ENCODE peak calls at places on chromosomes 3 and 15, in nine cellular contexts. I, L, H, K, F, Q, Y, O and U are unnamed samples.

GRCh38 chr15:43285609-43286037 is 18.9 kb upstream of the TGM5 start:
- DNase-seq in I (peak), L (peak), H (peak), K (peak), F (peak), Q (peak), Y (no peak), O (peak), U (peak)

GRCh38 chr3:127753338-127753737 is 69.0 kb downstream of the MGLL start:
- DNase-seq in I (no peak), L (no peak), H (no peak), K (no peak), F (no peak), Q (no peak), Y (no peak), O (peak), U (no peak)

GRCh38 chr15:65887565-65887964 is 18.3 kb downstream of the RAB11A start:
- DNase-seq in I (no peak), L (no peak), H (no peak), K (no peak), F (no peak), Q (no peak), Y (no peak), O (no peak), U (no peak)

GRCh38 chr3:142866841-142867631 is 21.8 kb downstream of the PCOLCE2 start:
- DNase-seq in I (peak), L (no peak), H (peak), K (no peak), F (peak), Q (no peak), Y (peak), O (no peak), U (no peak)

GRCh38 chr15:72319985-72320671 is at the start of gene CELF6:
- DNase-seq in I (peak), L (peak), H (peak), K (peak), F (peak), Q (peak), Y (peak), O (peak), U (peak)

GRCh38 chr3:113234688-113235260 is 23.4 kb downstream of the BOC start:
- DNase-seq in I (no peak), L (no peak), H (peak), K (peak), F (no peak), Q (peak), Y (no peak), O (no peak), U (no peak)

GRCh38 chr3:177657243-177657642 is 460.0 kb upstream of the TBL1XR1 start:
- DNase-seq in I (no peak), L (no peak), H (no peak), K (no peak), F (no peak), Q (no peak), Y (no peak), O (no peak), U (no peak)

GRCh38 chr3:32105291-32106131 is 909 bp upstream of the GPD1L start:
- DNase-seq in I (no peak), L (peak), H (no peak), K (peak), F (no peak), Q (no peak), Y (no peak), O (no peak), U (no peak)

GRCh38 chr3:150081084-150081483 is 110.4 kb upstream of the PFN2 start:
- DNase-seq in I (no peak), L (no peak), H (peak), K (peak), F (no peak), Q (no peak), Y (no peak), O (no peak), U (no peak)

GRCh38 chr3:110504901-110505300 is 566.7 kb upstream of the NECTIN3 start:
- DNase-seq in I (no peak), L (no peak), H (no peak), K (no peak), F (no peak), Q (no peak), Y (no peak), O (no peak), U (no peak)

GRCh38 chr15:65827065-65827464 is 35.0 kb upstream of the DENND4A start:
- DNase-seq in I (no peak), L (no peak), H (no peak), K (no peak), F (no peak), Q (no peak), Y (no peak), O (no peak), U (no peak)

GRCh38 chr3:129975332-129976090 is 991 bp downstream of the TRH start:
- DNase-seq in I (no peak), L (no peak), H (no peak), K (peak), F (no peak), Q (peak), Y (no peak), O (no peak), U (peak)

GRCh38 chr15:68376447-68377060 is 55.4 kb downstream of the ITGA11 start:
- DNase-seq in I (no peak), L (no peak), H (no peak), K (no peak), F (no peak), Q (no peak), Y (no peak), O (no peak), U (no peak)

GRCh38 chr15:75229191-75230015 is 27.7 kb downstream of the C15orf39 start:
- DNase-seq in I (no peak), L (no peak), H (peak), K (peak), F (no peak), Q (peak), Y (no peak), O (no peak), U (no peak)

GRCh38 chr3:32903953-32904352 is 47.5 kb upstream of the CCR4 start:
- DNase-seq in I (no peak), L (no peak), H (no peak), K (no peak), F (no peak), Q (no peak), Y (no peak), O (no peak), U (no peak)

GRCh38 chr3:152260026-152260425 is 8.7 kb upstream of the MBNL1 start:
- DNase-seq in I (no peak), L (no peak), H (no peak), K (no peak), F (no peak), Q (no peak), Y (no peak), O (no peak), U (no peak)

GRCh38 chr3:123447749-123448502 is 964 bp downstream of the ADCY5 start:
- DNase-seq in I (peak), L (no peak), H (peak), K (peak), F (no peak), Q (peak), Y (no peak), O (no peak), U (no peak)

GRCh38 chr3:72665701-72666443 is 182.4 kb downstream of the SHQ1 start:
- DNase-seq in I (peak), L (peak), H (peak), K (peak), F (peak), Q (no peak), Y (no peak), O (peak), U (no peak)

GRCh38 chr3:184172681-184173373 is 1.8 kb upstream of the AP2M1 start:
- DNase-seq in I (no peak), L (no peak), H (peak), K (peak), F (no peak), Q (peak), Y (no peak), O (no peak), U (no peak)

GRCh38 chr3:51224283-51224682 is 160.8 kb upstream of the MANF start:
- DNase-seq in I (no peak), L (no peak), H (no peak), K (no peak), F (no peak), Q (no peak), Y (no peak), O (no peak), U (no peak)

GRCh38 chr3:171175840-171176239 is 149.3 kb upstream of the SLC2A2 start:
- DNase-seq in I (no peak), L (no peak), H (no peak), K (peak), F (no peak), Q (peak), Y (no peak), O (no peak), U (no peak)

GRCh38 chr3:57946970-57947381 is 61.2 kb upstream of the FLNB start:
- DNase-seq in I (no peak), L (no peak), H (no peak), K (no peak), F (no peak), Q (no peak), Y (no peak), O (no peak), U (no peak)

GRCh38 chr3:66276705-66277274 is 56.0 kb downstream of the SLC25A26 start:
- DNase-seq in I (peak), L (peak), H (peak), K (peak), F (peak), Q (peak), Y (no peak), O (peak), U (peak)

GRCh38 chr3:122977645-122978466 is 49.7 kb downstream of the SEMA5B start:
- DNase-seq in I (peak), L (no peak), H (peak), K (peak), F (no peak), Q (peak), Y (no peak), O (no peak), U (no peak)

GRCh38 chr3:194718069-194718468 is 32.4 kb downstream of the FAM43A start:
- DNase-seq in I (no peak), L (no peak), H (no peak), K (no peak), F (no peak), Q (no peak), Y (no peak), O (no peak), U (no peak)

GRCh38 chr15:22806664-22807063 is 20.2 kb downstream of the NIPA1 start:
- DNase-seq in I (no peak), L (no peak), H (no peak), K (no peak), F (no peak), Q (no peak), Y (no peak), O (no peak), U (no peak)

GRCh38 chr15:89096664-89097063 is 8.4 kb downstream of the ABHD2 start:
- DNase-seq in I (no peak), L (no peak), H (no peak), K (no peak), F (no peak), Q (peak), Y (no peak), O (no peak), U (no peak)

GRCh38 chr15:72196409-72197044 is 1.1 kb downstream of the GRAMD2A start:
- DNase-seq in I (no peak), L (no peak), H (no peak), K (peak), F (peak), Q (peak), Y (no peak), O (no peak), U (no peak)

GRCh38 chr3:195250473-195251251 is 20.3 kb downstream of the XXYLT1 start:
- DNase-seq in I (no peak), L (no peak), H (no peak), K (no peak), F (no peak), Q (peak), Y (peak), O (peak), U (no peak)

GRCh38 chr3:151895881-151896661 is 22.6 kb downstream of the SUCNR1 start:
- DNase-seq in I (no peak), L (no peak), H (no peak), K (no peak), F (no peak), Q (no peak), Y (no peak), O (no peak), U (no peak)

GRCh38 chr15:89587955-89588354 is 12.7 kb downstream of the TICRR start:
- DNase-seq in I (no peak), L (no peak), H (peak), K (peak), F (no peak), Q (peak), Y (no peak), O (no peak), U (peak)

GRCh38 chr3:59432676-59433075 is 382.9 kb upstream of the CFAP20DC start:
- DNase-seq in I (no peak), L (no peak), H (no peak), K (peak), F (no peak), Q (peak), Y (no peak), O (no peak), U (no peak)

GRCh38 chr3:41277790-41278465 is 78.6 kb downstream of the CTNNB1 start:
- DNase-seq in I (no peak), L (no peak), H (no peak), K (no peak), F (no peak), Q (no peak), Y (no peak), O (no peak), U (no peak)